ENCODE peak calls at places on chromosomes 11 and 22, in nine cellular contexts. Z is CD8-positive, alpha-beta T cell; K is mucosa of descending colon; R is upper lobe of right lung; H is Caco-2; L is AG10803; M is K562; S is astrocyte of the cerebellum; T is body of pancreas. N is an unnamed sample.

GRCh38 chr11:134823970-134824369 is 411.9 kb upstream of the B3GAT1 start:
- DNase-seq in Z (no peak), K (no peak), R (no peak), H (no peak), L (no peak), M (no peak), S (no peak), T (no peak), N (no peak)

GRCh38 chr22:38696606-38697005 is 4.1 kb downstream of the JOSD1 start:
- DNase-seq in Z (peak; percentile 41), K (no peak), R (no peak), H (no peak), L (peak; percentile 75), M (no peak), S (peak; percentile 57), T (no peak), N (peak; percentile 73)

GRCh38 chr11:84234011-84234410 is 947.8 kb upstream of the CCDC90B start:
- DNase-seq in Z (no peak), K (no peak), R (no peak), H (no peak), L (no peak), M (no peak), S (no peak), T (no peak), N (no peak)

GRCh38 chr22:19801340-19802000 is 40.9 kb downstream of the TBX1 start:
- DNase-seq in Z (no peak), K (no peak), R (no peak), H (no peak), L (peak; percentile 85), M (no peak), S (peak; percentile 28), T (no peak), N (no peak)

GRCh38 chr11:121321614-121322243 is 29.2 kb downstream of the SC5D start:
- DNase-seq in Z (peak; percentile 42), K (peak; percentile 68), R (no peak), H (peak; percentile 45), L (peak; percentile 37), M (no peak), S (no peak), T (no peak), N (peak; percentile 42)

GRCh38 chr11:69215784-69216415 is 60.2 kb downstream of the SMIM38 start:
- DNase-seq in Z (no peak), K (peak; percentile 12), R (no peak), H (no peak), L (peak; percentile 48), M (no peak), S (no peak), T (no peak), N (no peak)

GRCh38 chr22:18998998-18999397 is 62.9 kb upstream of the PRODH start:
- DNase-seq in Z (no peak), K (no peak), R (no peak), H (no peak), L (no peak), M (peak; percentile 80), S (no peak), T (no peak), N (no peak)

GRCh38 chr11:112082729-112083128 is 3.8 kb downstream of the TIMM8B start:
- DNase-seq in Z (no peak), K (no peak), R (no peak), H (no peak), L (peak; percentile 80), M (no peak), S (no peak), T (no peak), N (no peak)

GRCh38 chr11:118342503-118343161 is at the start of gene CD3D:
- DNase-seq in Z (peak; percentile 75), K (no peak), R (no peak), H (no peak), L (no peak), M (peak; percentile 84), S (no peak), T (no peak), N (peak; percentile 63)
- H3K4me3 ChIP-seq in Z (peak within 1 kb of the TSS; percentile 92), K (no peak within 1 kb of the TSS), R (peak within 1 kb of the TSS; percentile 32), H (no peak within 1 kb of the TSS), L (no peak within 1 kb of the TSS), M (peak within 1 kb of the TSS; percentile 18), S (no peak within 1 kb of the TSS), T (no peak within 1 kb of the TSS), N (peak within 1 kb of the TSS; percentile 89)

DNA sequence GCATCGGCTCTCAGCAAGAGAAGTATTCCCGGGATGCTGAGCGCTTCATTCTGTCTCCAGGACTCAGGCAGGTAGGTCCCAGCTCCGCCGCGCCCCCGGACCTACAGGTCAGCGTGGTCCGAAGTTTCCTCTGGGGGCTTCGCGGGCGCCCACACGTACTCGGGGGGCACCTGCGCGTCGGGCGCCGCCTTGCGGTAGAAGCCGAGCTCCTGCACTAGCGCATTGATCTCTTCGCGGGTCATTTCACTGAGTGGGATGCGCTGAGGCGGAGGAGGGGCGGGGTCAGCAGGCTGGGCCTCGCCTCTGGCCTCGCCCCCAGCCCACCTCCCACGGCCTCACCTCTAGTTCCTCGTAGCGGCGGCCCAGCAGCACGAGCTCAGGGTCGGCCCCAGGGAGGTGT is 2.5 kb downstream of the SELENOM start:
- DNase-seq in Z (no peak), K (no peak), R (no peak), H (no peak), L (no peak), M (no peak), S (no peak), T (no peak), N (no peak)
- H3K4me3 ChIP-seq in Z (no peak overlapping the region), K (no peak overlapping the region), R (no peak overlapping the region), H (no peak overlapping the region), L (no peak overlapping the region), M (no peak overlapping the region), S (no peak overlapping the region), T (no peak overlapping the region), N (no peak overlapping the region)

GRCh38 chr11:71474141-71474770 is 21.3 kb downstream of the NADSYN1 start:
- DNase-seq in Z (no peak), K (no peak), R (no peak), H (no peak), L (no peak), M (no peak), S (no peak), T (no peak), N (no peak)

GRCh38 chr11:71472941-71473792 is 20.2 kb downstream of the NADSYN1 start:
- DNase-seq in Z (no peak), K (no peak), R (no peak), H (no peak), L (no peak), M (no peak), S (no peak), T (no peak), N (no peak)

GRCh38 chr11:71472357-71472885 is 19.4 kb downstream of the NADSYN1 start:
- DNase-seq in Z (no peak), K (no peak), R (no peak), H (no peak), L (no peak), M (no peak), S (no peak), T (no peak), N (no peak)

GRCh38 chr11:71474771-71475483 is 21.9 kb downstream of the NADSYN1 start:
- DNase-seq in Z (no peak), K (no peak), R (no peak), H (no peak), L (no peak), M (no peak), S (no peak), T (no peak), N (no peak)

DNA sequence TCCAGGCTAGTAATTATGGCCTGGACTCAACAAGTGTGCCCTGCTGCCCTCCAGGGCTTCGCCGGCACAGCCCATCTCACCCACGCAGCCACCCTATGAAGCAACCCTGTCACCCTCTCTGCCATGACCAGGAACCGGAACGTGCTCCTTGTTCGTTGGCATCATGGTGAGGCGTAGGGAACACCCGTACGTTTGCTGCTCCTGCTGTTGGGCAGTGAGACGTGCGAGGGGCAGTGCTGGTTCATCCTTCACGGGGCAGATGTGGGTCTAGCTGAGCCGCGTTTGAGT is 20.7 kb downstream of the NADSYN1 start:
- DNase-seq in Z (no peak), K (no peak), R (no peak), H (no peak), L (no peak), M (no peak), S (no peak), T (no peak), N (no peak)
- H3K4me3 ChIP-seq in Z (no peak overlapping the region), K (no peak overlapping the region), R (no peak overlapping the region), H (no peak overlapping the region), L (no peak overlapping the region), M (no peak overlapping the region), S (no peak overlapping the region), T (no peak overlapping the region), N (no peak overlapping the region)

GRCh38 chr11:67238894-67239794 is 27.1 kb upstream of the GRK2 start:
- DNase-seq in Z (no peak), K (no peak), R (no peak), H (no peak), L (no peak), M (no peak), S (no peak), T (no peak), N (peak; percentile 47)
- H3K4me3 ChIP-seq in Z (peak overlapping the region; percentile 3), K (no peak overlapping the region), R (no peak overlapping the region), H (peak overlapping the region; percentile 14), L (peak overlapping the region; percentile 39), M (peak overlapping the region; percentile 85), S (peak overlapping the region; percentile 54), T (no peak overlapping the region), N (peak overlapping the region; percentile 30)